ENCODE peak calls at places on chromosomes 3 and 15, in four cellular contexts. T is adrenal gland, F is IMR-90, A is sigmoid colon. X is an unnamed sample. For H3K4me1 and H3K27me3, the result is how much of the 10 kb centered on the place peaks cover.

GRCh38 chr3:194218646-194219453 is 82.9 kb downstream of the HES1 start:
- DNase-seq in T (no peak), F (no peak), A (no peak), X (no peak)

GRCh38 chr3:59411176-59411575 is 361.4 kb upstream of the CFAP20DC start:
- DNase-seq in T (no peak), F (no peak), A (no peak), X (no peak)

GRCh38 chr15:48946088-48946839 is 17.5 kb downstream of the SHC4 start:
- DNase-seq in T (no peak), F (peak), A (no peak), X (no peak)

GRCh38 chr3:46516521-46516920 is 18.7 kb downstream of the RTP3 start:
- DNase-seq in T (no peak), F (no peak), A (no peak), X (no peak)

GRCh38 chr3:124443446-124443845 is 286.8 kb upstream of the UMPS start:
- DNase-seq in T (no peak), F (no peak), A (no peak), X (no peak)

GRCh38 chr3:132790806-132791205 is 68.6 kb upstream of the NPHP3 start:
- DNase-seq in T (no peak), F (no peak), A (no peak), X (no peak)

GRCh38 chr3:127136024-127136600 is 56.8 kb upstream of the PRR23E start:
- DNase-seq in T (no peak), F (no peak), A (peak), X (no peak)

GRCh38 chr15:59741274-59741906 is 52.3 kb upstream of the BNIP2 start:
- DNase-seq in T (no peak), F (no peak), A (no peak), X (no peak)

GRCh38 chr15:100484419-100484818 is 44.3 kb downstream of the CERS3 start:
- DNase-seq in T (no peak), F (no peak), A (no peak), X (no peak)

GRCh38 chr3:63467392-63467791 is 185.1 kb upstream of the SNTN start:
- DNase-seq in T (no peak), F (no peak), A (no peak), X (no peak)

GRCh38 chr15:64775551-64776401 is at the start of gene RBPMS2:
- DNase-seq in T (peak), F (peak), A (peak), X (peak)

GRCh38 chr15:51288143-51289065 is 50.0 kb downstream of the CYP19A1 start:
- DNase-seq in T (no peak), F (no peak), A (no peak), X (no peak)

GRCh38 chr3:36318584-36319200 is 61.6 kb upstream of the STAC start:
- DNase-seq in T (no peak), F (no peak), A (no peak), X (no peak)

GRCh38 chr3:52196977-52197376 is 983 bp upstream of the ALAS1 start:
- DNase-seq in T (no peak), F (no peak), A (no peak), X (no peak)

GRCh38 chr3:67518196-67518595 is 136.2 kb downstream of the SUCLG2 start:
- DNase-seq in T (no peak), F (no peak), A (no peak), X (no peak)

DNA sequence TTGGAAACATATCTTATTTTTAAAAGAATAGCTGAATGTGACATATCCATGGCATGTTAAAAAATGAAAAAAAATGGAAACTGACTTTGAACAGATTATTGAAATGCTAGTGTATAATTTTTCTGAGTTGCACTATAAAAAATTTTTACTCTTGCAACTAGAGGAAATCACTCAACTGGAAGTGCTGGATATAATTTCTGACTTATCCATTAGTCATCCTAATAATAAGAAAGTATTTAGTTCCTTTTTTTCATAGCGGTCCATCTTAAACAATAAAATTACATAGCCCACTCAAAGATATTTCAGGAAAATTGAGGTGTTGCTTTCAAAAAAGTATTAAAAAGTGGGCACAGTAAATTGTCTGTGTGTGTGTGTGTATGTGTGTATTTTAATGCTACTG is 80.7 kb downstream of the MBNL1 start:
- DNase-seq in T (no peak), F (peak), A (no peak), X (no peak)
- TF ChIP-seq POLR2A in T (no peak), F (no peak), A (no peak), X (no peak)

DNA sequence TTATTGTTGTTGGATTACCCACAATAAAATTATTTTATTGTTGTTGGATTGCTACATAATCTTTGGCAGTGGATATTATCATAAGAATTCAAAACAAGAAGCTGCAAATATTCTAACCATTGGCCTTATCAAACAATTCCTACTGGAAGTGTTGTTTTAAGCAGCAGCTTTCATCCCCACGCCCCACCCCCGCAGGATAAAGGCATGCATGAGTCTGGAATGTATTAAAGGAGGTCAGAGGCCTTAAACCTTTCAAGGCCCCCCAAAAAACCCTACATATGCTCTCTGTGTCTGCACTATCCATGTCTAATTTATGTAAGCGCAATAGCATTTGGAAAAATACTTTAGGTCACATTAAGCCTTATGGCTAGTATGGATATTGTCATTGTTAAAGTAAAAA is 23.1 kb downstream of the P3H2 start:
- DNase-seq in T (no peak), F (no peak), A (no peak), X (no peak)
- H3K4me1 ChIP-seq in T (half or more), F (under half), A (under half), X (under half)

GRCh38 chr15:73368301-73369072 is at the start of gene HCN4:
- DNase-seq in T (no peak), F (no peak), A (no peak), X (no peak)

GRCh38 chr15:73369073-73369694 is 426 bp upstream of the HCN4 start:
- DNase-seq in T (no peak), F (no peak), A (no peak), X (no peak)

GRCh38 chr15:73366766-73367623 is 1.8 kb downstream of the HCN4 start:
- DNase-seq in T (no peak), F (no peak), A (no peak), X (no peak)

GRCh38 chr15:73370151-73370550 is 1.4 kb upstream of the HCN4 start:
- DNase-seq in T (no peak), F (no peak), A (no peak), X (no peak)

GRCh38 chr15:73367624-73368300 is 996 bp downstream of the HCN4 start:
- DNase-seq in T (no peak), F (no peak), A (no peak), X (no peak)
- H3K27me3 ChIP-seq in T (half or more), F (half or more), A (under half), X (under half)

DNA sequence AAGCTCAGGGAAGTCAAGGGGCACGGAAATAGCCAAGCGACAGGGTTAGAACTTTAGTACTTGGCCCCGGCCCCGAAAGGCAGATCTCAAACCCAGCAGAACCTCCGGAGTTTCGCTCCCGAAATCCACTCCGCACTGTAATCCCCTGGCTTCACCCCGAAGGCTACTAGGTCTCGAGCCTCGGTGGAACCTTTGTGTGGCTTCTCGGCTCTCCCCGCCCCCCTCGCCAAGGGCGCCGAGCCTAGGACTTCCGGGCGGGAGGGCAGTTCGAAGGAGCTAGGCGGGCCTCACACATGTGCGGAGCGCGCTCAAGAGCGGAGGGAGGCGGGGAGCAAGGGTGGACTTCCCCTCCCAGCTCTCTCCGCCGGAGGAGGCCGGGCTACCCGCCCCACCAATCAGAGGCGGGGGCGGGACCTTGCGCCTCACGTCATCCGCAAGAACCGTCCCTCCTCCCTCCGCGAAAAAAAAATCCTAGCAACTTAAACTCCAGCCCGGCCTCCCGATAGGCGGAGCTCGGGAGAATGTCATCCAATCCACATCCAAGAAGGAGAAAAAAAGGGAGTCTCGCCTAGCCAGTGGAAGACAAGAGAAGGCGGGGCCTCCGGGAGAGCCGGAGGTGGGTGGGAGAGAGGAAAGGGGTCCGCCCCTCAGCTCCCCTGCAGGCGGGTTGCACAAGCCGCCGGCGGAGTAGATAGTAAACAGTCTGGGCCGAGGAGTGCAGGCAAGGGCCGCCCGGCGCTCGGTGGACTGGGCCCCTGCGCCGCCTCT is 2.4 kb upstream of the SIN3A start:
- DNase-seq in T (peak), F (peak), A (peak), X (peak)
- TF ChIP-seq POLR2A in T (peak), F (peak), A (peak), X (peak)

DNA sequence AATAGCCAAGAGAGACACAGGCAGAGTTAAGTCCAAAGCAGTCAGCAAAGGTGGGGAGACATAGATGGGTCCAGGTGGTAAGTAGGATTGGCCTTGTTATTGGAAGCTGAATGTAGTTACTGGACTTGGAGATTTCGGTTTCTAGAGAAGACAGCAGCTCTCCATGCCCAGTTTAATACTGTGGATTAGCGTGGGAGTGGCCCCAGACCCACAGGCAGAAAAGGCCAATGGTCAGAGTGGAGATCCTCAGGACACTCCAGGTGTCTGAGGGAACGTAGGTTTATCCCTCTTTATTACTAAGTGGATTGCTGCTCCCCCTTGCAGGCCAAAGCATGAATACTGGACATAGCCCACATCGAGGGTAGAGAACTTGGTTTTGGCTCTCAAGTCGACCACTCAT is 225.4 kb upstream of the TPRG1 start:
- DNase-seq in T (no peak), F (no peak), A (no peak), X (no peak)
- H3K4me1 ChIP-seq in T (half or more), F (under half), A (under half), X (under half)

GRCh38 chr15:29573197-29573838 is 248.9 kb downstream of the TJP1 start:
- DNase-seq in T (no peak), F (no peak), A (no peak), X (no peak)
- H3K27me3 ChIP-seq in T (under half), F (under half), A (under half), X (under half)

DNA sequence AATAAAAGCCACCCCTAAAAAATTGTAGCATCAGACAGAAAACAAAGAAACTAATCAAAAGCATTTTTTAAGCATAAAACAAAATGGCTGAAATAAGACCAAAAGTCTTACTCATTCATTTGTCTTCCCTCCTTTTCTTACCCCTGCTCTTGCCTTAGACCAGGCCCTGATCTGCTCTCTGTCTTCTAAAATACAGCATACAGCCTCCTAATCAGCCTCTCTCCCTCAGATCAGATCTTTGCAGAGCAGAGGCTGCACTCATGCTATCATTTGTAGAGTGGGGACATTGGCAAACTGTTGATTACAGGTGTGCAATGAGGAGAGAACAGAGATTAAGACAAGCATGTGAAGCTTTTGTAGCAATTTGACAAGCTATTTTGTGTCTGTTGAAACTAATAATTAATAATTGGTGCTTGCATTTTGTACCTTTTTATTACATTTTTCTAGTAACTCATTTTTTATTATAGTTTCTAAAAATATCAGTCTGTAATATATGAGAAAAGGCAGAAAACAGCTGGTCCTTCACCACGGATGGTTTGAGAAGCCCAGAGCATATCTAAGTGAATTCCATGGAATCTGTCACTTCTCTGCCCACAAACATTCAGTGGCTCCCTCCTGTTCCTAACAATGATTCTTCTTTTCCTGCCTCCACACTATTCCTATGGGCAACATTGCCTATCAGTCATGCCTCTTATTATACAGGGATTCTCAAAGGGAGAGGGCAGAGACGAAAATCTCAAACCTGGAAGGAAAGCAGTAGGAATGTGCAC is 286.2 kb upstream of the STT3B start:
- DNase-seq in T (no peak), F (no peak), A (no peak), X (no peak)
- TF ChIP-seq POLR2A in T (no peak), F (no peak), A (no peak), X (no peak)